ENCODE peak calls at places on chromosome 7, in nine cellular contexts. S, T, Y, U, K, V, H, R and N are unnamed samples.

GRCh38 chr7:75968012-75968411 is 26.4 kb downstream of the TMEM120A start:
- DNase-seq in S (no peak), T (no peak), Y (no peak), U (no peak), K (no peak), V (no peak), H (no peak), R (no peak), N (no peak)

GRCh38 chr7:47771301-47771989 is 176.8 kb downstream of the PKD1L1 start:
- DNase-seq in S (no peak), T (no peak), Y (no peak), U (no peak), K (no peak), V (peak; percentile 72), H (no peak), R (no peak), N (no peak)

GRCh38 chr7:140639366-140640053 is 1.1 kb downstream of the DENND2A start:
- DNase-seq in S (no peak), T (no peak), Y (peak; percentile 48), U (peak; percentile 60), K (no peak), V (peak; percentile 83), H (no peak), R (no peak), N (no peak)

GRCh38 chr7:22640269-22640668 is 86.7 kb upstream of the IL6 start:
- DNase-seq in S (no peak), T (no peak), Y (no peak), U (no peak), K (no peak), V (no peak), H (no peak), R (no peak), N (no peak)

GRCh38 chr7:17086403-17086802 is 204.6 kb upstream of the AGR3 start:
- DNase-seq in S (no peak), T (no peak), Y (no peak), U (no peak), K (no peak), V (no peak), H (no peak), R (no peak), N (no peak)

GRCh38 chr7:129012641-129013040 is 42.3 kb downstream of the TNPO3 start:
- DNase-seq in S (no peak), T (no peak), Y (no peak), U (no peak), K (no peak), V (no peak), H (no peak), R (no peak), N (no peak)

GRCh38 chr7:101114492-101114891 is 12.4 kb upstream of the SERPINE1 start:
- DNase-seq in S (no peak), T (no peak), Y (no peak), U (peak; percentile 54), K (no peak), V (no peak), H (no peak), R (no peak), N (no peak)

GRCh38 chr7:86760236-86760635 is 116.5 kb downstream of the GRM3 start:
- DNase-seq in S (no peak), T (peak; percentile 56), Y (no peak), U (no peak), K (no peak), V (no peak), H (no peak), R (no peak), N (no peak)

GRCh38 chr7:94382746-94383145 is 11.9 kb upstream of the COL1A2 start:
- DNase-seq in S (no peak), T (no peak), Y (no peak), U (no peak), K (no peak), V (no peak), H (no peak), R (no peak), N (no peak)

GRCh38 chr7:67484244-67484751 is 487.7 kb downstream of the TYW1 start:
- DNase-seq in S (peak; percentile 22), T (peak; percentile 71), Y (peak; percentile 44), U (peak; percentile 47), K (peak; percentile 68), V (peak; percentile 53), H (peak; percentile 65), R (no peak), N (peak; percentile 55)